ENCODE peak calls at places on chromosomes 6 and 20, in five cellular contexts. J, F, D, L and Z are unnamed samples.

GRCh38 chr6:33683051-33683571 is 28.4 kb downstream of the UQCC2 start:
- DNase-seq in J (no peak), F (no peak), D (no peak), L (no peak), Z (peak; percentile 78)

GRCh38 chr20:38685853-38686473 is 38.3 kb upstream of the SLC32A1 start:
- DNase-seq in J (no peak), F (peak; percentile 44), D (no peak), L (no peak), Z (no peak)

GRCh38 chr6:129730477-129731165 is 20.6 kb upstream of the ARHGAP18 start:
- DNase-seq in J (no peak), F (peak; percentile 21), D (no peak), L (no peak), Z (no peak)

GRCh38 chr6:142255785-142256184 is 46.0 kb upstream of the ADGRG6 start:
- DNase-seq in J (no peak), F (no peak), D (no peak), L (no peak), Z (no peak)

GRCh38 chr6:154960299-154960796 is 34.8 kb upstream of the TIAM2 start:
- DNase-seq in J (peak; percentile 15), F (peak; percentile 17), D (no peak), L (no peak), Z (no peak)

GRCh38 chr6:105898286-105898685 is 187.8 kb upstream of the PRDM1 start:
- DNase-seq in J (no peak), F (no peak), D (no peak), L (no peak), Z (no peak)

GRCh38 chr6:33073431-33073871 is at the start of gene HLA-DPA1:
- DNase-seq in J (peak; percentile 41), F (peak; percentile 20), D (no peak), L (peak; percentile 86), Z (peak; percentile 81)

GRCh38 chr20:62387219-62387913 is 463 bp downstream of the RPS21 start:
- DNase-seq in J (no peak), F (no peak), D (no peak), L (no peak), Z (no peak)

GRCh38 chr6:124984668-124985338 is 22.6 kb downstream of the RNF217 start:
- DNase-seq in J (no peak), F (no peak), D (no peak), L (no peak), Z (no peak)

GRCh38 chr6:31597006-31597405 is 4.2 kb upstream of the NCR3 start:
- DNase-seq in J (no peak), F (no peak), D (no peak), L (no peak), Z (no peak)

GRCh38 chr6:32637883-32638282 is 677 bp downstream of the HLA-DQA1 start:
- DNase-seq in J (no peak), F (no peak), D (no peak), L (no peak), Z (no peak)

GRCh38 chr6:1553562-1554088 is 56.1 kb upstream of the FOXC1 start:
- DNase-seq in J (no peak), F (no peak), D (no peak), L (no peak), Z (no peak)

GRCh38 chr6:872570-873125 is 179.7 kb upstream of the EXOC2 start:
- DNase-seq in J (no peak), F (no peak), D (no peak), L (no peak), Z (no peak)

GRCh38 chr20:41142241-41142640 is 4.9 kb downstream of the PLCG1 start:
- DNase-seq in J (no peak), F (no peak), D (no peak), L (no peak), Z (no peak)

GRCh38 chr6:31621991-31622390 is 1.5 kb downstream of the PRRC2A start:
- DNase-seq in J (no peak), F (no peak), D (no peak), L (no peak), Z (no peak)

GRCh38 chr6:170231496-170232185 is 59.2 kb downstream of the DLL1 start:
- DNase-seq in J (no peak), F (no peak), D (no peak), L (no peak), Z (no peak)

GRCh38 chr6:166957087-166957804 is 896 bp upstream of the RNASET2 start:
- DNase-seq in J (peak; percentile 39), F (peak; percentile 57), D (peak; percentile 63), L (peak; percentile 78), Z (peak; percentile 93)

GRCh38 chr6:36130672-36131516 is 581 bp downstream of the MAPK13 start:
- DNase-seq in J (no peak), F (peak; percentile 78), D (peak; percentile 43), L (peak; percentile 52), Z (peak; percentile 89)

GRCh38 chr6:167089243-167090142 is 33.4 kb upstream of the CCR6 start:
- DNase-seq in J (no peak), F (no peak), D (no peak), L (peak; percentile 38), Z (no peak)

GRCh38 chr6:160173806-160174205 is 52.2 kb downstream of the SLC22A1 start:
- DNase-seq in J (no peak), F (no peak), D (no peak), L (no peak), Z (no peak)

GRCh38 chr6:11535801-11536230 is 1.7 kb upstream of the TMEM170B start:
- DNase-seq in J (no peak), F (peak; percentile 64), D (no peak), L (no peak), Z (no peak)

GRCh38 chr6:28794175-28795002 is 129.4 kb downstream of the TRIM27 start:
- DNase-seq in J (no peak), F (no peak), D (no peak), L (no peak), Z (no peak)

GRCh38 chr6:31971993-31972708 is at the start of gene DXO:
- DNase-seq in J (peak; percentile 98), F (peak; percentile 95), D (peak; percentile 95), L (peak; percentile 94), Z (peak; percentile 98)

GRCh38 chr6:4066029-4066755 is 12.7 kb downstream of the FAM217A start:
- DNase-seq in J (no peak), F (no peak), D (no peak), L (no peak), Z (no peak)
- TF ChIP-seq POLR2A in J (no peak), F (no peak), D (no peak), L (no peak), Z (no peak)

DNA sequence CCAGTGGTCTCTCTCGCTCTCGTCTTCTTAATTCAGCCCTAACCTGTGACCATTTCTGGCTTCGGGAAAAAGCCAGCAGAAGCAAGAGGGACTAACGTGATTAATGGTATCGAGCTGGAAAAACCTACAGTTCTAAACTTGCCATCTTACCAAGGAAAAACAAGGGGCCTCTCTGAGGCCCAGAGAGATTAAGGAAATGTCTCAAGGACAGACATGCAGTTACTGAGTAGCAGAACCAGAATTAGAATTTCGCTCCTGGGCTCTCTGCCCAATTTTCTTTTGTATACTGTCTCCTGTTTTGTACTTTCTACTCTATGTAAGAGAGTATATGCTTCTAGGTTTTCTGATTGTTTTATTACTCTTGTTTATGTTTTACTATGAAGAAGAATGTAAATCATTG is 67.8 kb upstream of the LTV1 start:
- DNase-seq in J (no peak), F (peak; percentile 10), D (peak; percentile 35), L (no peak), Z (no peak)
- H3K36me3 ChIP-seq in J (no peaks in the 10 kb centered on the region), F (no peaks in the 10 kb centered on the region), D (no peaks in the 10 kb centered on the region), L (no peaks in the 10 kb centered on the region), Z (peaks cover 77% of the 10 kb centered on the region)

DNA sequence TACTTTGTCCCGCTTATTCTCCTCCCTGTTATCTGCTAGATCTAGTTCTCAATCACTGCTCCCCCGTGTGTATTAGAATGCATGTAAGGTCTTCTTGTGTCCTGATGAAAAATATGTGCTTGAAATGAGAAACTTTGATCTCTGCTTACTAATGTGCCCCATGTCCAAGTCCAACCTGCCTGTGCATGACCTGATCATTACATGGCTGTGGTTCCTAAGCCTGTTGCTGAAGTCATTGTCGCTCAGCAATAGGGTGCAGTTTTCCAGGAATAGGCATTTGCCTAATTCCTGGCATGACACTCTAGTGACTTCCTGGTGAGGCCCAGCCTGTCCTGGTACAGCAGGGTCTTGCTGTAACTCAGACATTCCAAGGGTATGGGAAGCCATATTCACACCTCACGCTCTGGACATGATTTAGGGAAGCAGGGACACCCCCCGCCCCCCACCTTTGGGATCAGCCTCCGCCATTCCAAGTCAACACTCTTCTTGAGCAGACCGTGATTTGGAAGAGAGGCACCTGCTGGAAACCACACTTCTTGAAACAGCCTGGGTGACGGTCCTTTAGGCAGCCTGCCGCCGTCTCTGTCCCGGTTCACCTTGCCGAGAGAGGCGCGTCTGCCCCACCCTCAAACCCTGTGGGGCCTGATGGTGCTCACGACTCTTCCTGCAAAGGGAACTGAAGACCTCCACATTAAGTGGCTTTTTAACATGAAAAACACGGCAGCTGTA is 73.4 kb downstream of the PTPN1 start:
- DNase-seq in J (no peak), F (no peak), D (no peak), L (no peak), Z (peak; percentile 38)
- TF ChIP-seq POLR2A in J (no peak), F (no peak), D (no peak), L (no peak), Z (no peak)

DNA sequence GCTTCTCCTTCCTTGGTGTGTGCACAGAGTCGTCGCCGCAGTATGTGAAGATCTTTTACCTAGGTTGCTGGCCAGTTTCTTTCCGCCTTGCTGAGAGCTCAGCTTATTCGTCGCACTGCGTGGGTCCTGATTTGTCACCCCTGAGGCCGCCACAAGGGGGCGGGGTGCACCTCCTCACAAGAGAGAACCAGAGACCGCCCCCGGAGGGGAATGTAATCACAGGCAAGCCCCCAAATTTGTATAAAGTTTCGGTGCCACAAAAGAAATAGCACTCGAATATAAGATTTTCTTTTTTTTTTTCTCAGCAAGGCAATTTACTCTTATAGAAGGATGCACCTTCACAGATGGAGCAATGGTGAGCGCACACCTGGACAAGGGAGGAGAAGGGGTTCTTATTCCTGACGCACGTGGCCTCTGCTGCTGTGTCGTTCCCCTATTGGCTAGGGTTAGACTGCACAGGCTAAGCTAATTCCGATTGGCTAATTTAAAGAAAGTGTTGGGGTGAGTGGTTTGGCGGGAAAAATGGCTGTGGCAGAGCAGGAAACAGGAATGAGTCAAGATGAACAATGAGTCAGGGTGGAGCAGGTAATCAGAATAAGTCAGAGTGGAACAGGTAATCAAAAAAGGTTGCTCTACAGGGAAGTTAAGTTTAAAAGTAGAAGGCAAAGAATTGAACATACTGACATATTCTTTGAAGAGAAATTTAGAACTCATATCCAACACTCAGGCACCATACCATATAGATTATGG is 19.5 kb downstream of the NCOA3 start:
- DNase-seq in J (no peak), F (no peak), D (no peak), L (no peak), Z (no peak)
- H3K36me3 ChIP-seq in J (no peaks in the 10 kb centered on the region), F (no peaks in the 10 kb centered on the region), D (no peaks in the 10 kb centered on the region), L (no peaks in the 10 kb centered on the region), Z (peaks cover 52% of the 10 kb centered on the region)